ENCODE peak calls at places on chromosomes 1 and 21, in nine cellular contexts. One of them, this sample, is unnamed.
A peak's percentile ranks its signal among the peaks of the same experiment; 100 is the strongest.

GRCh38 chr1:67460648-67461500 is 30.7 kb upstream of the SERBP1 start:
- DNase-seq in colonic mucosa: no peak
- DNase-seq in fibroblast of lung: peak; percentile 19
- DNase-seq in IMR-90: no peak
- DNase-seq in GM20000: no peak
- DNase-seq in cardiac fibroblast: peak; percentile 13
- DNase-seq in brain microvascular endothelial cell: no peak
- DNase-seq in progenitor cell of endocrine pancreas: no peak
- DNase-seq in psoas muscle: peak; percentile 83
- DNase-seq in this sample: no peak

GRCh38 chr1:3249846-3250501 is 181.0 kb downstream of the PRDM16 start:
- DNase-seq in colonic mucosa: no peak
- DNase-seq in IMR-90: no peak
- DNase-seq in progenitor cell of endocrine pancreas: peak; percentile 45
- DNase-seq in fibroblast of lung: no peak
- DNase-seq in brain microvascular endothelial cell: no peak
- DNase-seq in psoas muscle: no peak
- DNase-seq in cardiac fibroblast: no peak
- DNase-seq in GM20000: no peak
- DNase-seq in this sample: no peak

GRCh38 chr1:19863804-19864203 is 18.4 kb upstream of the OTUD3 start:
- DNase-seq in progenitor cell of endocrine pancreas: no peak
- DNase-seq in brain microvascular endothelial cell: peak; percentile 43
- DNase-seq in cardiac fibroblast: peak; percentile 74
- DNase-seq in GM20000: no peak
- DNase-seq in psoas muscle: no peak
- DNase-seq in colonic mucosa: no peak
- DNase-seq in IMR-90: peak; percentile 73
- DNase-seq in fibroblast of lung: peak; percentile 78
- DNase-seq in this sample: no peak

GRCh38 chr21:16588433-16588860 is 858.7 kb downstream of the USP25 start:
- DNase-seq in GM20000: no peak
- DNase-seq in IMR-90: peak; percentile 84
- DNase-seq in progenitor cell of endocrine pancreas: peak; percentile 20
- DNase-seq in colonic mucosa: peak; percentile 32
- DNase-seq in fibroblast of lung: peak; percentile 77
- DNase-seq in psoas muscle: peak; percentile 63
- DNase-seq in brain microvascular endothelial cell: peak; percentile 90
- DNase-seq in cardiac fibroblast: peak; percentile 83
- DNase-seq in this sample: no peak

GRCh38 chr1:162704673-162705424 is 72.6 kb downstream of the DDR2 start:
- DNase-seq in colonic mucosa: no peak
- DNase-seq in IMR-90: no peak
- DNase-seq in fibroblast of lung: no peak
- DNase-seq in progenitor cell of endocrine pancreas: no peak
- DNase-seq in GM20000: no peak
- DNase-seq in cardiac fibroblast: no peak
- DNase-seq in psoas muscle: peak; percentile 62
- DNase-seq in brain microvascular endothelial cell: no peak
- DNase-seq in this sample: no peak

GRCh38 chr1:226541631-226542622 is 6.6 kb upstream of the STUM start:
- DNase-seq in brain microvascular endothelial cell: no peak
- DNase-seq in colonic mucosa: peak; percentile 53
- DNase-seq in progenitor cell of endocrine pancreas: no peak
- DNase-seq in fibroblast of lung: no peak
- DNase-seq in GM20000: no peak
- DNase-seq in psoas muscle: peak; percentile 66
- DNase-seq in IMR-90: no peak
- DNase-seq in cardiac fibroblast: peak; percentile 33
- DNase-seq in this sample: no peak

GRCh38 chr1:180580237-180580636 is 21.5 kb downstream of the OVAAL start:
- DNase-seq in psoas muscle: no peak
- DNase-seq in brain microvascular endothelial cell: peak; percentile 6
- DNase-seq in colonic mucosa: no peak
- DNase-seq in IMR-90: peak; percentile 25
- DNase-seq in GM20000: no peak
- DNase-seq in fibroblast of lung: peak; percentile 41
- DNase-seq in progenitor cell of endocrine pancreas: no peak
- DNase-seq in cardiac fibroblast: peak; percentile 46
- DNase-seq in this sample: no peak

GRCh38 chr21:28473530-28474225 is 519.0 kb downstream of the LTN1 start:
- DNase-seq in psoas muscle: no peak
- DNase-seq in brain microvascular endothelial cell: no peak
- DNase-seq in GM20000: no peak
- DNase-seq in IMR-90: peak; percentile 61
- DNase-seq in progenitor cell of endocrine pancreas: no peak
- DNase-seq in cardiac fibroblast: peak; percentile 49
- DNase-seq in colonic mucosa: no peak
- DNase-seq in fibroblast of lung: peak; percentile 91
- DNase-seq in this sample: no peak

GRCh38 chr21:16285646-16286223 is 556.0 kb downstream of the USP25 start:
- DNase-seq in brain microvascular endothelial cell: no peak
- DNase-seq in cardiac fibroblast: no peak
- DNase-seq in IMR-90: no peak
- DNase-seq in progenitor cell of endocrine pancreas: no peak
- DNase-seq in psoas muscle: no peak
- DNase-seq in GM20000: no peak
- DNase-seq in fibroblast of lung: no peak
- DNase-seq in colonic mucosa: no peak
- DNase-seq in this sample: no peak

GRCh38 chr1:52593495-52593894 is 8.7 kb upstream of the GPX7 start:
- DNase-seq in fibroblast of lung: peak; percentile 30
- DNase-seq in IMR-90: peak; percentile 15
- DNase-seq in colonic mucosa: no peak
- DNase-seq in brain microvascular endothelial cell: no peak
- DNase-seq in psoas muscle: no peak
- DNase-seq in progenitor cell of endocrine pancreas: no peak
- DNase-seq in cardiac fibroblast: no peak
- DNase-seq in GM20000: no peak
- DNase-seq in this sample: no peak

DNA sequence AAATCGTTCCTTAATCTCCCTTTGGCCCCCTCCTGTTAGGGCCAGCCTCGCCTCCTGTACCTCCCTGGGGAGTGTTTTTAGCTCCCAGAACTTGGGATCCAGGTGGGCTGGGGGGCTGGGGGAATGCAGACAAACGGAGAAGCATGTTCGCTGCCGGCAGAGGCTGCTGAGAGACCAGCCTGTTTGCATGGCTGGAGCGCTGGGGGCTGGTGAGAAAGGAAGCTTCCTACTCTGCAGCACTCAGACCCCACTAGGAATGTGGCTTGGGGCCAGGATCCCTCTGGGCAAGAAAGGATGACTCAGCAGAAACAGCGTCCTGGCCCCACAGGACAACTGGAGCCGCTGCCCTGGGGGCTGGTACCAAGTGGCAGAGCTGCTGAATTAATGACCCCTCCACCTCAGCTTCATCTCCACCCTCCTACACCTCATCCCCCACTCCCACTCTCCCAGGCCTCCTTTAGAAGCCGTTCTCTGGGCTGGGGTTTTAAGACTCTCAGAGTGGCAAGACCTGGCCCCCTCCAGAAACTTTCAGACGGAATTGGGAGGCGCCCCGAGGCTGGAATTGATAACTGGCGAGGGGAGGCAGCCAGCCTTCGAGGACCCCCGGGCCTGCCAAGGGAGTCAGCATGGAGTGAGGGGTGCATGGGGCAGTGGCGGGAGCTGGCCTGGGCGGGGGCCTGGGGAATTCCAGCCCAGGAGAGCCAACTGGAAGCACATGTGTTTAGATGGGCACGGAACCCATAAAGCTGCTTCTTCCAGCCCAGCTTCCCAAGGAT is 28.5 kb upstream of the EPS8L3 start:
- DNase-seq in IMR-90: peak; percentile 93
- DNase-seq in colonic mucosa: peak; percentile 68
- DNase-seq in cardiac fibroblast: peak; percentile 97
- DNase-seq in psoas muscle: peak; percentile 66
- DNase-seq in fibroblast of lung: peak; percentile 92
- DNase-seq in progenitor cell of endocrine pancreas: no peak
- DNase-seq in brain microvascular endothelial cell: peak; percentile 92
- DNase-seq in GM20000: no peak
- DNase-seq in this sample: no peak
- TF ChIP-seq CTCF in IMR-90: peak; percentile 70
- TF ChIP-seq CTCF in colonic mucosa: no peak
- TF ChIP-seq CTCF in cardiac fibroblast: peak; percentile 41
- TF ChIP-seq CTCF in psoas muscle: no peak
- TF ChIP-seq CTCF in fibroblast of lung: peak; percentile 42
- TF ChIP-seq CTCF in progenitor cell of endocrine pancreas: no peak
- TF ChIP-seq CTCF in brain microvascular endothelial cell: peak; percentile 82
- TF ChIP-seq CTCF in GM20000: no peak
- TF ChIP-seq CTCF in this sample: no peak

DNA sequence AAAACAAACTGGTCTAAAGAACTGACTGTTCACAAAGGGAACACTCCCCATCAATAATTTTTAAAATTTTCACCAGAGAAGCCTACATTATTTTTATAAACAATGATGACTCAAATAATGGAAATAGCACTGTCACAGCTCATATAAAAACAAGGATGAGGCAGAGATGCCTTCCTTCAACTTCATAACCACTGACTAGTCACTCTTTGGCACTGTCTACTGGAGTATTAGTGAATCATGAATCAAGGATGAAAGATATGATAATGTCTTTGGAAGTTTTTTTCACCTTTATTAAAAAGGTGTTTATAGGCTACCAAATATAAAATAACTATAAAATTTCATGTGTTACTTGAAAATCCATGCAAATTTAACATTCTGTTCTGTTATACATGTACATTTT is 316.9 kb downstream of the VAV3 start:
- DNase-seq in progenitor cell of endocrine pancreas: no peak
- DNase-seq in cardiac fibroblast: peak; percentile 7
- DNase-seq in IMR-90: peak; percentile 78
- DNase-seq in fibroblast of lung: peak; percentile 63
- DNase-seq in GM20000: no peak
- DNase-seq in psoas muscle: no peak
- DNase-seq in colonic mucosa: no peak
- DNase-seq in brain microvascular endothelial cell: peak; percentile 69
- DNase-seq in this sample: no peak
- TF ChIP-seq CTCF in progenitor cell of endocrine pancreas: no peak
- TF ChIP-seq CTCF in cardiac fibroblast: no peak
- TF ChIP-seq CTCF in IMR-90: no peak
- TF ChIP-seq CTCF in fibroblast of lung: no peak
- TF ChIP-seq CTCF in GM20000: no peak
- TF ChIP-seq CTCF in psoas muscle: no peak
- TF ChIP-seq CTCF in colonic mucosa: no peak
- TF ChIP-seq CTCF in brain microvascular endothelial cell: no peak
- TF ChIP-seq CTCF in this sample: no peak

DNA sequence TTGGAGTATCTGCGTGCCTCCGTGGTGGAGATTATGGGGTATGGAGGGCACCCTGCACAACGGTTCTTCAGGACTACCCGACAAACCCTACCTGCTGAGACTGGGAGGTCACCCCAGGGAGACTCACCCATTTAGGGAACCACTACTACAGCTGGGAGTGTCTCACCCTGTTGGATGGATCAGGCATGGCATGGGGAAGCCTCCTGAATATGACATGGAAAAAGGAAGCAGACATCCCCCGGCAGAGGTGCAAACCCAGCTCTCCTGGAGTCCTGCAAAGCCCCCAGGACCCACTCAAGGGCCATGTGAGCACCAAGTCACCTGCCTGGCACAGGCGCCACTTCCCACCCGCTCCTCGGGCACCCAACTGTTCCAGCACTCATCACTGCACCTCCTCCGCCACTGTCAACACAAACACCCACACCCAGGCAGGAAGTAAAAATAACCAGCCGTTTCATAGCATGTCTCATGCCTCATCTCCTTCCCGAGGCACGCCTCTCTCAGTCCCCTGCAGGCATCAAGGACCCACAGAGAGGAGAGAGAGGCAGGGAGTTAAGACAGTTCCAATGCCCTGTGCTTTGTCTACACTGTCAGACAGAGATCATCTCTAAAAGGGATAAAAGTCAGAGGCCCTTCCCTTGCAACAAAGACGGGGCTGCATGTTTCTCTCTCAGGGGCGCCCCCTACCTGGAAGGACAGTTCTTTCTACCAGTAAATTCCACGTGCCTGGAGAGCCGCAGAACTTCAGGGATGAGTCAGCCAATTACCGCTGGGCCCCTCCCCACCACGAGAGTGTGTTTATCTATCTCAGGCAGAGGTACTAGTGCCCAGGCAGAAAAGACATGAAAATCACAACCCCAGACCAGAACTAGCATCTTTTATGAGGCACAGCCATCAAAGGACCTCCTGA is 150.1 kb upstream of the SOD1 start:
- DNase-seq in IMR-90: no peak
- DNase-seq in colonic mucosa: peak; percentile 47
- DNase-seq in progenitor cell of endocrine pancreas: no peak
- DNase-seq in psoas muscle: no peak
- DNase-seq in GM20000: peak; percentile 45
- DNase-seq in brain microvascular endothelial cell: peak; percentile 63
- DNase-seq in fibroblast of lung: no peak
- DNase-seq in cardiac fibroblast: peak; percentile 11
- DNase-seq in this sample: peak; percentile 34
- TF ChIP-seq CTCF in IMR-90: no peak
- TF ChIP-seq CTCF in colonic mucosa: no peak
- TF ChIP-seq CTCF in progenitor cell of endocrine pancreas: peak; percentile 26
- TF ChIP-seq CTCF in psoas muscle: no peak
- TF ChIP-seq CTCF in GM20000: no peak
- TF ChIP-seq CTCF in brain microvascular endothelial cell: peak; percentile 72
- TF ChIP-seq CTCF in fibroblast of lung: no peak
- TF ChIP-seq CTCF in cardiac fibroblast: no peak
- TF ChIP-seq CTCF in this sample: peak; percentile 29

GRCh38 chr1:93623436-93623835 is 58.2 kb downstream of the BCAR3 start:
- DNase-seq in progenitor cell of endocrine pancreas: no peak
- DNase-seq in psoas muscle: no peak
- DNase-seq in brain microvascular endothelial cell: no peak
- DNase-seq in fibroblast of lung: no peak
- DNase-seq in IMR-90: no peak
- DNase-seq in cardiac fibroblast: no peak
- DNase-seq in colonic mucosa: no peak
- DNase-seq in GM20000: no peak
- DNase-seq in this sample: no peak

GRCh38 chr1:93619507-93620168 is 62.0 kb downstream of the BCAR3 start:
- DNase-seq in progenitor cell of endocrine pancreas: no peak
- DNase-seq in fibroblast of lung: no peak
- DNase-seq in cardiac fibroblast: no peak
- DNase-seq in IMR-90: no peak
- DNase-seq in brain microvascular endothelial cell: no peak
- DNase-seq in GM20000: no peak
- DNase-seq in psoas muscle: no peak
- DNase-seq in colonic mucosa: no peak
- DNase-seq in this sample: no peak

GRCh38 chr1:93621246-93621645 is 60.4 kb downstream of the BCAR3 start:
- DNase-seq in colonic mucosa: no peak
- DNase-seq in progenitor cell of endocrine pancreas: no peak
- DNase-seq in fibroblast of lung: no peak
- DNase-seq in psoas muscle: no peak
- DNase-seq in brain microvascular endothelial cell: no peak
- DNase-seq in GM20000: no peak
- DNase-seq in cardiac fibroblast: no peak
- DNase-seq in IMR-90: no peak
- DNase-seq in this sample: no peak

GRCh38 chr1:93620169-93620840 is 61.3 kb downstream of the BCAR3 start:
- DNase-seq in brain microvascular endothelial cell: no peak
- DNase-seq in psoas muscle: no peak
- DNase-seq in GM20000: no peak
- DNase-seq in cardiac fibroblast: no peak
- DNase-seq in colonic mucosa: peak; percentile 48
- DNase-seq in IMR-90: peak; percentile 66
- DNase-seq in progenitor cell of endocrine pancreas: no peak
- DNase-seq in fibroblast of lung: no peak
- DNase-seq in this sample: no peak

DNA sequence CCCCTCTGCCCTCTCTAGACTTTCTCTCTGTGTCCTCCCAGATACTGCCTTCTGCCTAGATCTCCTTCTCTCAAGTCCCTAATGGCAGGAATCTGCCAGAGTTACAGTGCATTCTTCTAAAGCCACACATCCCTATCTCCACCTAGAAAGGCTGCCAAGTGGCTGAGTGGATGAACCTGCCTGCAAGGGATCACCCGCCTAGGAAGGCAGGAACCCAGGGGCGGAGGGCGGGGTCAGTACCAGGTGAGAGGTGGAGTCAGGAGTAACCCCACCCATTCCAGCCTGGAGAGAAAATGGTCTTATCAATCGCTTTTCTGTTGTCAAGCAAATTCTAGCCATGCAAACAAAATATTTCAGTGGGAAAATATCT is 60.8 kb downstream of the BCAR3 start:
- DNase-seq in GM20000: no peak
- DNase-seq in psoas muscle: no peak
- DNase-seq in colonic mucosa: peak; percentile 79
- DNase-seq in cardiac fibroblast: peak; percentile 44
- DNase-seq in IMR-90: no peak
- DNase-seq in brain microvascular endothelial cell: no peak
- DNase-seq in progenitor cell of endocrine pancreas: no peak
- DNase-seq in fibroblast of lung: no peak
- DNase-seq in this sample: no peak
- TF ChIP-seq CTCF in GM20000: no peak
- TF ChIP-seq CTCF in psoas muscle: no peak
- TF ChIP-seq CTCF in colonic mucosa: no peak
- TF ChIP-seq CTCF in cardiac fibroblast: no peak
- TF ChIP-seq CTCF in IMR-90: no peak
- TF ChIP-seq CTCF in brain microvascular endothelial cell: no peak
- TF ChIP-seq CTCF in progenitor cell of endocrine pancreas: no peak
- TF ChIP-seq CTCF in fibroblast of lung: no peak
- TF ChIP-seq CTCF in this sample: no peak